ENCODE peak calls at places on chromosomes 13 and 19, in seven cellular contexts. D is pancreas, S is HL-60, H is tibial artery, U is Panc1, T is upper lobe of right lung, A is cardiac muscle cell. E is an unnamed sample.

GRCh38 chr19:33274663-33275558 is 27.4 kb downstream of the CEBPA start:
- DNase-seq in T (no peak), U (no peak), A (no peak), D (no peak), S (no peak), H (no peak), E (no peak)

GRCh38 chr13:64648293-64648692 is 2581.8 kb downstream of the PCDH9 start:
- DNase-seq in H (no peak), D (no peak), S (no peak), U (no peak), A (no peak), T (no peak), E (no peak)

GRCh38 chr13:102310691-102311432 is 91.0 kb downstream of the FGF14 start:
- DNase-seq in U (no peak), A (no peak), D (no peak), H (peak), S (no peak), T (no peak), E (no peak)

GRCh38 chr19:20558011-20558410 is 7.6 kb downstream of the ZNF737 start:
- DNase-seq in H (no peak), U (no peak), T (no peak), A (no peak), S (no peak), D (no peak), E (no peak)

GRCh38 chr13:65236841-65237418 is 1993.2 kb downstream of the PCDH9 start:
- DNase-seq in T (no peak), U (no peak), S (no peak), H (no peak), A (no peak), D (no peak), E (peak)

GRCh38 chr13:34156841-34157365 is 339.0 kb downstream of the RFC3 start:
- DNase-seq in H (peak), T (peak), D (peak), S (peak), A (no peak), U (peak), E (no peak)

GRCh38 chr19:4742717-4743646 is 19.3 kb upstream of the DPP9 start:
- DNase-seq in A (no peak), D (peak), H (no peak), S (no peak), U (no peak), T (no peak), E (no peak)

GRCh38 chr19:13165091-13165997 is 15.1 kb downstream of the IER2 start:
- DNase-seq in U (no peak), S (no peak), A (no peak), T (no peak), H (no peak), D (no peak), E (no peak)

GRCh38 chr19:30419581-30420180 is 47.5 kb downstream of the ZNF536 start:
- DNase-seq in A (no peak), D (no peak), U (no peak), T (no peak), S (no peak), H (no peak), E (no peak)

GRCh38 chr13:50912851-50913250 is 3.3 kb downstream of the RNASEH2B start:
- DNase-seq in D (no peak), A (no peak), S (no peak), H (no peak), T (no peak), U (no peak), E (no peak)

GRCh38 chr19:40270362-40271089 is 14.6 kb downstream of the AKT2 start:
- DNase-seq in H (no peak), S (no peak), T (no peak), A (no peak), U (no peak), D (no peak), E (no peak)

GRCh38 chr19:52725528-52725961 is 9.3 kb downstream of the ZNF611 start:
- DNase-seq in S (no peak), A (no peak), H (no peak), U (no peak), T (no peak), D (no peak), E (no peak)

GRCh38 chr19:11699931-11700794 is 38.6 kb downstream of the ZNF823 start:
- DNase-seq in A (peak), H (no peak), U (peak), T (no peak), S (no peak), D (no peak), E (peak)

GRCh38 chr19:4175669-4175931 is 6.8 kb downstream of the SIRT6 start:
- DNase-seq in A (no peak), D (no peak), S (no peak), U (no peak), H (no peak), T (no peak), E (no peak)

GRCh38 chr19:44548736-44549135 is 19.3 kb upstream of the CEACAM20 start:
- DNase-seq in D (no peak), S (no peak), H (no peak), T (no peak), A (no peak), U (no peak), E (no peak)

GRCh38 chr19:18894254-18895037 is 1.5 kb downstream of the CERS1 start:
- DNase-seq in S (no peak), H (peak), A (no peak), T (no peak), D (no peak), U (no peak), E (no peak)

GRCh38 chr13:97091202-97091601 is 96.9 kb upstream of the OXGR1 start:
- DNase-seq in H (no peak), D (no peak), S (no peak), U (no peak), A (no peak), T (no peak), E (no peak)

GRCh38 chr19:3712663-3713531 is 4.7 kb downstream of the TJP3 start:
- DNase-seq in S (no peak), H (no peak), U (no peak), D (no peak), T (peak), A (no peak), E (no peak)

GRCh38 chr13:76463314-76463713 is 422.9 kb downstream of the KCTD12 start:
- DNase-seq in U (no peak), H (no peak), A (no peak), D (no peak), S (no peak), T (no peak), E (no peak)

GRCh38 chr19:39301562-39301961 is 5.4 kb downstream of the IFNL1 start:
- DNase-seq in S (no peak), U (no peak), H (no peak), T (no peak), A (no peak), D (no peak), E (no peak)

GRCh38 chr19:38740252-38740592 is 4.1 kb downstream of the CAPN12 start:
- DNase-seq in S (no peak), A (no peak), H (no peak), U (no peak), T (no peak), D (no peak), E (no peak)

GRCh38 chr19:7743425-7743841 is 3.9 kb downstream of the CD209 start:
- DNase-seq in A (no peak), S (no peak), D (no peak), U (no peak), H (no peak), T (no peak), E (peak)

GRCh38 chr19:29690842-29691241 is 24.2 kb downstream of the C19orf12 start:
- DNase-seq in T (no peak), D (no peak), U (no peak), H (no peak), S (peak), A (no peak), E (peak)

GRCh38 chr13:28204690-28205443 is 66.5 kb downstream of the PAN3 start:
- DNase-seq in D (no peak), U (no peak), S (no peak), A (no peak), T (no peak), H (no peak), E (no peak)

GRCh38 chr13:92761710-92762109 is 464.9 kb upstream of the GPC6 start:
- DNase-seq in H (no peak), S (no peak), D (no peak), A (no peak), T (no peak), U (no peak), E (no peak)

GRCh38 chr13:23658929-23659541 is 88.8 kb downstream of the TNFRSF19 start:
- DNase-seq in S (no peak), H (no peak), D (no peak), A (no peak), U (no peak), T (no peak), E (no peak)

GRCh38 chr19:15684828-15685227 is 11.9 kb downstream of the CYP4F12 start:
- DNase-seq in H (no peak), D (no peak), T (no peak), A (no peak), S (no peak), U (no peak), E (no peak)

GRCh38 chr13:76349700-76350099 is 536.5 kb downstream of the KCTD12 start:
- DNase-seq in S (no peak), A (no peak), T (no peak), U (no peak), D (no peak), H (no peak), E (no peak)

GRCh38 chr19:9848761-9849160 is 13.6 kb downstream of the PIN1 start:
- DNase-seq in H (no peak), T (no peak), U (no peak), D (no peak), A (no peak), S (no peak), E (no peak)

GRCh38 chr19:49497047-49497789 is 984 bp downstream of the RPS11 start:
- DNase-seq in D (peak), U (no peak), H (no peak), S (peak), A (peak), T (peak), E (peak)

GRCh38 chr13:34748078-34748477 is 194.0 kb upstream of the NBEA start:
- DNase-seq in T (no peak), U (no peak), D (peak), S (no peak), H (peak), A (no peak), E (no peak)

GRCh38 chr13:39512687-39513086 is 90.3 kb downstream of the LHFPL6 start:
- DNase-seq in S (no peak), A (no peak), H (no peak), T (no peak), D (no peak), U (no peak), E (no peak)

GRCh38 chr13:27147530-27148170 is 24.0 kb downstream of the USP12 start:
- DNase-seq in A (no peak), H (no peak), S (no peak), U (no peak), D (no peak), T (no peak), E (peak)

GRCh38 chr19:50507376-50507775 is 3.6 kb downstream of the JOSD2 start:
- DNase-seq in U (no peak), D (no peak), T (no peak), A (no peak), S (no peak), H (no peak), E (no peak)

GRCh38 chr13:23813635-23814034 is 75.6 kb downstream of the MIPEP start:
- DNase-seq in H (no peak), A (no peak), T (no peak), S (no peak), U (no peak), D (no peak), E (no peak)

GRCh38 chr13:30047154-30047874 is 196.9 kb upstream of the UBL3 start:
- DNase-seq in D (no peak), T (no peak), U (no peak), H (no peak), S (no peak), A (no peak), E (no peak)

GRCh38 chr13:72864142-72865035 is 82.5 kb downstream of the PIBF1 start:
- DNase-seq in T (no peak), U (no peak), D (no peak), A (no peak), H (no peak), S (no peak), E (no peak)

GRCh38 chr13:110774051-110774450 is 60.6 kb downstream of the ING1 start:
- DNase-seq in U (no peak), H (no peak), A (no peak), S (no peak), T (no peak), D (no peak), E (no peak)

DNA sequence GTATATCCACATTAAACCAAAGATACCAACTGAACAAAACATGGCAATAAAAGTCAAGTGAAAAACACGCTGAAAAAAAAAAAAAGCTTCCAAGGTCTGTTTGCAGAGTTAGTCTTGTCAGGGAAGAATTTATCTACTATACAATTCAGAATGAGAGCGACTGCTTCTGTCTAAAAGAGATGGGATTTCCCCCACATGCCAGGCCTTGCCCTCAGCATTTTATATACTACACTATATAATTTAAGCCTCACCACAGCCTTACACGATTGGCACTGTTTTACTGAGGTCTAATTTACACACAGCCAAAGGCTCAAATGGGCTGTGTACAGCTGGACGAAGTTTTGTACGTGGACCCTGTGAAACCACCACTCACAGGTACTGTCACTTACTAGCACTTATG is 67.3 kb downstream of the FOXO1 start:
- DNase-seq in S (no peak), H (no peak), A (no peak), D (no peak), T (no peak), U (no peak), E (no peak)
- H3K27ac ChIP-seq in S (no peak), H (no peak), A (no peak), D (no peak), T (no peak), U (no peak), E (peak)

GRCh38 chr19:41700381-41701195 is 7.8 kb upstream of the CEACAM5 start:
- DNase-seq in H (peak), U (no peak), A (no peak), D (no peak), S (no peak), T (no peak), E (no peak)
- H3K27ac ChIP-seq in H (no peak), U (no peak), A (no peak), D (peak), S (no peak), T (no peak), E (no peak)

DNA sequence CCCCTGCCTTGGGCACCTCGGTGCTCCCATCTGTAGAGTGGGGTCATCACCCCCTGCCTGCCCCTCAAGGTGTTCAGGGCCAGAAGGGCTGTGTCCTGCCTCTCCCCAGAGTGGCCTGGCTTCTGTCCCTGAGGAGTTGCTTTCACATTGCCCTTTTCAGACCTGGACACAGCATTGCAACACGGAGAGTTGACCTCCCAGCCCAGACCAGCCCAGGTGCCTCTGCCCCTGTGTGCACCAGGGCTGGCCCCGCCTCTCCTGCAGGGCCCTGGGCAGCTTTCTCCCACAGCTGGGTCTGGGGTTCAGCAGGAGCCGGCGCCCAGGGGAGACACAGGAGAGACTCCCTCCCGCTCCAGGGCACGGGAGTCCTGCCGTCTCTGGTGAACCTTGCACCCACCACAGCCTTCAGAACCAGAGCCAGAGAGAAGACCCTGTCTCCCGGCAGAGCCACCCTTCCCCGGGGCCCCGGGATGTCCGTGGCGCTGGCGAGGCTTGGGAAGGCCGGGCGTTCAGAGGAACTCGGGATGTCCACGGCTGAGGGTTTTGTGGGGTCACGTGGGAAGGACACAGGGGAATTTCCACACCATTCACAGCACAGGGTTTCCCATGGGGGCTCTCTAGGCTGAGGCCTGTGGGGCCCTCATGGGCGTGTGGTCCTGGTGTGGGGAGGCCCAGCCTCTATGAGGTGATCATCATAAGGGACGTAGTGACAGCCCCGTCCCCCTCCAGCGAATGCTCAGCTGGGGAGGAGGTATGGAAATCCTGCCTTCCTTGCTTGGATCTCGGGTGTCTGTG is 23.2 kb downstream of the C13orf46 start:
- DNase-seq in S (no peak), D (peak), U (no peak), H (no peak), T (no peak), A (no peak), E (no peak)
- H3K27ac ChIP-seq in S (no peak), D (no peak), U (no peak), H (no peak), T (no peak), A (no peak), E (no peak)

GRCh38 chr13:32582991-32583390 is 3.3 kb upstream of the PDS5B start:
- DNase-seq in A (no peak), D (no peak), S (no peak), H (no peak), T (no peak), U (no peak), E (no peak)

GRCh38 chr13:32587014-32587773 is 942 bp downstream of the PDS5B start:
- DNase-seq in T (peak), H (peak), S (peak), D (peak), U (no peak), A (peak), E (peak)

GRCh38 chr13:32586022-32586900 is at the start of gene PDS5B:
- DNase-seq in U (no peak), D (peak), A (peak), S (peak), T (peak), H (peak), E (peak)

GRCh38 chr13:32587774-32588165 is 1.5 kb downstream of the PDS5B start:
- DNase-seq in U (no peak), D (no peak), A (no peak), H (no peak), S (peak), T (no peak), E (no peak)

GRCh38 chr13:32585625-32586021 is 629 bp upstream of the PDS5B start:
- DNase-seq in D (peak), A (peak), S (no peak), T (no peak), U (no peak), H (no peak), E (peak)
- H3K27ac ChIP-seq in D (no peak), A (peak), S (peak), T (peak), U (peak), H (peak), E (no peak)

DNA sequence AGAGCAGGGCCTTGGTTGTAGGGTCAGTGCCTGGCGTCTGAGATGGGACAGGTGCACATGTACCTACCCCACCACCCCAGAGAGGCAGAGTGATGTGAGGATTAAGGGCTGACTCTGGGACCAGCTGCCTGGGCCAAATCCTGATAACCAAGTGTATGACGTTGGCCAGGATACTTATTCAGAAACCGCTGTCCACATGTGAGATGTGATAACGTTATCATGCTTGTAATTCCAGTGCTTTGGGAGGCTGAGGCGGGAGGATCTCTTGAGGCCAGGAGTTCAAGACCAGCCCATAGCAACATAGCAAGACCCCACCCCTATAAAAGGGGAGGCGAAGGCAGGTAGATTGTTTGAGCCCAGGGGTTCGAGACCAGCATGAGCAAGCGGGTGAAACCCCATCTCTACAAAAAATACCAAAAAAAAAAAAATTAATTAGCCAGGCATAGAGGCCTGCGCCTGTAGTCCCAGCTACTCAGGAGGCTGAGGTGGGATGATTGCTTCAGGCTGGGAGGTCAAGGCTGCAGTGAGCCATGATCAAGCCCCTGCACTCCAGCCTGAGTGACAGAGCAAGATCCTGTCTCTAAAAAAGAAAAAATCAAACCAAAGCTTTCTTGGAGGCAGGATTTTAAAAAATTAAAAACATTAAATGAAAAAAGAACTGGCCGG is 10.0 kb downstream of the ADGRE5 start:
- DNase-seq in T (no peak), D (no peak), A (no peak), S (no peak), H (no peak), U (no peak), E (no peak)
- H3K27ac ChIP-seq in T (no peak), D (no peak), A (no peak), S (no peak), H (no peak), U (no peak), E (no peak)

GRCh38 chr13:25252770-25253169 is 34.5 kb downstream of the MTMR6 start:
- DNase-seq in T (no peak), A (no peak), D (no peak), U (no peak), H (no peak), S (no peak), E (no peak)
- H3K27ac ChIP-seq in T (no peak), A (no peak), D (no peak), U (no peak), H (no peak), S (no peak), E (no peak)

GRCh38 chr19:5969476-5969875 is 8.5 kb downstream of the RANBP3 start:
- DNase-seq in A (no peak), H (no peak), S (no peak), U (no peak), D (no peak), T (no peak), E (no peak)

GRCh38 chr19:5967571-5967970 is 10.4 kb downstream of the RANBP3 start:
- DNase-seq in T (no peak), A (no peak), D (no peak), U (no peak), S (no peak), H (no peak), E (no peak)

GRCh38 chr19:5968431-5969373 is 9.2 kb downstream of the RANBP3 start:
- DNase-seq in D (peak), T (no peak), U (no peak), H (no peak), S (no peak), A (no peak), E (peak)

GRCh38 chr19:5966941-5967340 is 11.0 kb downstream of the RANBP3 start:
- DNase-seq in D (no peak), T (no peak), H (no peak), A (no peak), S (no peak), U (no peak), E (no peak)

DNA sequence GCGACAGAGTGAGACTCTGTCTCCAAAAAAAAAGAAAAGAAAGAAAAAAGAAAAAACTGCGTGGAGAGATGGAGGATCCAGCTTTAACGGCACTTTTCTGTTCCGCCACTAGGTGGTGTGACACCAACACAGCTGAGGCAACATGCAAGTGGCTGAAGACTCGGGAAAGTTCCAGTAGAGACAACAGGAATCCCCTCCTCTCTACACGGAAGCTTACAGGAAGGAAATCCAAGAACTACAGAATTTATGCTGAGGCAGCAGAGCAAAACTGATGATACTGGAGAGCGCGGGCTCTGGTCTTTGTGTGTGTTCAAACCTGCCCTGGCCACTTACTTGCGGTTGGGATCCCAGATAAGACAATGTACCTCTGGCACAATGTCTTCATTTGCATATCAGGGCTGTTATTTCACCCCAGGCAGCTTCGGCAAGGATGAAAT is 9.9 kb downstream of the RANBP3 start:
- DNase-seq in D (no peak), A (peak), U (peak), H (peak), T (no peak), S (no peak), E (peak)
- H3K27ac ChIP-seq in D (peak), A (peak), U (no peak), H (peak), T (peak), S (no peak), E (peak)